ENCODE peak calls at places on chromosomes 4 and X, in nine cellular contexts. One of them, this sample, is unnamed.

GRCh38 chr4:70838972-70839536 is 636 bp downstream of the GRSF1 start:
- DNase-seq in heart right ventricle: peak; percentile 66
- DNase-seq in activated CD4-positive, CD25-positive, alpha-beta regulatory T cell: peak; percentile 49
- DNase-seq in dorsolateral prefrontal cortex: peak; percentile 65
- DNase-seq in AG04450: peak; percentile 7
- DNase-seq in adipocyte: peak; percentile 83
- DNase-seq in Kasumi-1: peak; percentile 67
- DNase-seq in activated B cell treated with CpG ODN at 0.5 μM for 24 hours: peak; percentile 52
- DNase-seq in ACHN: peak; percentile 39
- DNase-seq in this sample: peak; percentile 80

GRCh38 chr4:142345909-142346308 is 500.2 kb downstream of the INPP4B start:
- DNase-seq in adipocyte: no peak
- DNase-seq in AG04450: no peak
- DNase-seq in dorsolateral prefrontal cortex: no peak
- DNase-seq in ACHN: no peak
- DNase-seq in activated CD4-positive, CD25-positive, alpha-beta regulatory T cell: no peak
- DNase-seq in heart right ventricle: no peak
- DNase-seq in Kasumi-1: no peak
- DNase-seq in activated B cell treated with CpG ODN at 0.5 μM for 24 hours: no peak
- DNase-seq in this sample: no peak

GRCh38 chr4:8917868-8918783 is 46.5 kb upstream of the HMX1 start:
- DNase-seq in heart right ventricle: peak; percentile 58
- DNase-seq in ACHN: peak; percentile 43
- DNase-seq in adipocyte: peak; percentile 68
- DNase-seq in AG04450: no peak
- DNase-seq in activated CD4-positive, CD25-positive, alpha-beta regulatory T cell: peak; percentile 21
- DNase-seq in Kasumi-1: peak; percentile 51
- DNase-seq in activated B cell treated with CpG ODN at 0.5 μM for 24 hours: peak; percentile 57
- DNase-seq in dorsolateral prefrontal cortex: peak; percentile 65
- DNase-seq in this sample: peak; percentile 4

GRCh38 chr4:6907658-6908191 is 1.9 kb upstream of the TBC1D14 start:
- DNase-seq in adipocyte: peak; percentile 23
- DNase-seq in ACHN: peak; percentile 25
- DNase-seq in heart right ventricle: peak; percentile 39
- DNase-seq in Kasumi-1: no peak
- DNase-seq in dorsolateral prefrontal cortex: peak; percentile 51
- DNase-seq in AG04450: no peak
- DNase-seq in activated B cell treated with CpG ODN at 0.5 μM for 24 hours: no peak
- DNase-seq in activated CD4-positive, CD25-positive, alpha-beta regulatory T cell: no peak
- DNase-seq in this sample: peak; percentile 65

GRCh38 chrX:94831364-94831763 is 1157.4 kb downstream of the FAM133A start:
- DNase-seq in Kasumi-1: peak; percentile 32
- DNase-seq in adipocyte: peak; percentile 38
- DNase-seq in dorsolateral prefrontal cortex: no peak
- DNase-seq in heart right ventricle: no peak
- DNase-seq in activated CD4-positive, CD25-positive, alpha-beta regulatory T cell: no peak
- DNase-seq in AG04450: no peak
- DNase-seq in ACHN: peak; percentile 7
- DNase-seq in activated B cell treated with CpG ODN at 0.5 μM for 24 hours: no peak
- DNase-seq in this sample: peak; percentile 1

GRCh38 chr4:182240161-182241130 is 2.8 kb upstream of the TENM3 start:
- DNase-seq in dorsolateral prefrontal cortex: no peak
- DNase-seq in heart right ventricle: no peak
- DNase-seq in ACHN: peak; percentile 83
- DNase-seq in activated CD4-positive, CD25-positive, alpha-beta regulatory T cell: no peak
- DNase-seq in adipocyte: peak; percentile 63
- DNase-seq in AG04450: peak; percentile 65
- DNase-seq in Kasumi-1: no peak
- DNase-seq in activated B cell treated with CpG ODN at 0.5 μM for 24 hours: no peak
- DNase-seq in this sample: no peak

GRCh38 chr4:48877827-48878535 is 28.6 kb downstream of the OCIAD2 start:
- DNase-seq in heart right ventricle: no peak
- DNase-seq in dorsolateral prefrontal cortex: no peak
- DNase-seq in adipocyte: no peak
- DNase-seq in activated B cell treated with CpG ODN at 0.5 μM for 24 hours: no peak
- DNase-seq in AG04450: no peak
- DNase-seq in activated CD4-positive, CD25-positive, alpha-beta regulatory T cell: no peak
- DNase-seq in Kasumi-1: no peak
- DNase-seq in ACHN: no peak
- DNase-seq in this sample: no peak

GRCh38 chrX:2767631-2768455 is 16.0 kb downstream of the XG start:
- DNase-seq in adipocyte: peak; percentile 50
- DNase-seq in dorsolateral prefrontal cortex: no peak
- DNase-seq in AG04450: peak; percentile 4
- DNase-seq in Kasumi-1: no peak
- DNase-seq in heart right ventricle: peak; percentile 30
- DNase-seq in activated B cell treated with CpG ODN at 0.5 μM for 24 hours: no peak
- DNase-seq in activated CD4-positive, CD25-positive, alpha-beta regulatory T cell: no peak
- DNase-seq in ACHN: no peak
- DNase-seq in this sample: no peak

GRCh38 chr4:20254517-20255250 is 3.0 kb downstream of the SLIT2 start:
- DNase-seq in Kasumi-1: no peak
- DNase-seq in activated CD4-positive, CD25-positive, alpha-beta regulatory T cell: no peak
- DNase-seq in heart right ventricle: peak; percentile 18
- DNase-seq in activated B cell treated with CpG ODN at 0.5 μM for 24 hours: no peak
- DNase-seq in AG04450: no peak
- DNase-seq in dorsolateral prefrontal cortex: peak; percentile 24
- DNase-seq in ACHN: peak; percentile 52
- DNase-seq in adipocyte: peak; percentile 76
- DNase-seq in this sample: no peak

GRCh38 chr4:39528056-39528465 is 822 bp upstream of the UGDH start:
- DNase-seq in activated B cell treated with CpG ODN at 0.5 μM for 24 hours: no peak
- DNase-seq in activated CD4-positive, CD25-positive, alpha-beta regulatory T cell: no peak
- DNase-seq in Kasumi-1: no peak
- DNase-seq in AG04450: peak; percentile 49
- DNase-seq in adipocyte: peak; percentile 90
- DNase-seq in heart right ventricle: no peak
- DNase-seq in dorsolateral prefrontal cortex: no peak
- DNase-seq in ACHN: peak; percentile 79
- DNase-seq in this sample: peak; percentile 83

GRCh38 chr4:140790765-140791164 is 34.6 kb upstream of the TBC1D9 start:
- DNase-seq in dorsolateral prefrontal cortex: no peak
- DNase-seq in heart right ventricle: peak; percentile 20
- DNase-seq in adipocyte: peak; percentile 8
- DNase-seq in activated B cell treated with CpG ODN at 0.5 μM for 24 hours: peak; percentile 67
- DNase-seq in AG04450: no peak
- DNase-seq in ACHN: peak; percentile 45
- DNase-seq in Kasumi-1: peak; percentile 75
- DNase-seq in activated CD4-positive, CD25-positive, alpha-beta regulatory T cell: no peak
- DNase-seq in this sample: no peak

GRCh38 chrX:8870411-8870810 is 69.2 kb upstream of the FAM9A start:
- DNase-seq in activated CD4-positive, CD25-positive, alpha-beta regulatory T cell: no peak
- DNase-seq in AG04450: no peak
- DNase-seq in ACHN: no peak
- DNase-seq in adipocyte: peak; percentile 14
- DNase-seq in activated B cell treated with CpG ODN at 0.5 μM for 24 hours: no peak
- DNase-seq in heart right ventricle: no peak
- DNase-seq in Kasumi-1: no peak
- DNase-seq in dorsolateral prefrontal cortex: no peak
- DNase-seq in this sample: no peak

GRCh38 chr4:85672116-85672515 is 197.2 kb downstream of the ARHGAP24 start:
- DNase-seq in adipocyte: peak; percentile 23
- DNase-seq in AG04450: no peak
- DNase-seq in ACHN: no peak
- DNase-seq in activated B cell treated with CpG ODN at 0.5 μM for 24 hours: no peak
- DNase-seq in Kasumi-1: peak; percentile 28
- DNase-seq in heart right ventricle: no peak
- DNase-seq in activated CD4-positive, CD25-positive, alpha-beta regulatory T cell: no peak
- DNase-seq in dorsolateral prefrontal cortex: no peak
- DNase-seq in this sample: no peak

GRCh38 chrX:70289168-70289792 is 447 bp downstream of the PDZD11 start:
- DNase-seq in activated CD4-positive, CD25-positive, alpha-beta regulatory T cell: no peak
- DNase-seq in activated B cell treated with CpG ODN at 0.5 μM for 24 hours: no peak
- DNase-seq in heart right ventricle: no peak
- DNase-seq in AG04450: no peak
- DNase-seq in dorsolateral prefrontal cortex: no peak
- DNase-seq in adipocyte: no peak
- DNase-seq in Kasumi-1: no peak
- DNase-seq in ACHN: no peak
- DNase-seq in this sample: no peak

GRCh38 chrX:48458711-48459110 is 11.3 kb downstream of the SLC38A5 start:
- DNase-seq in adipocyte: no peak
- DNase-seq in Kasumi-1: no peak
- DNase-seq in ACHN: no peak
- DNase-seq in activated CD4-positive, CD25-positive, alpha-beta regulatory T cell: no peak
- DNase-seq in AG04450: no peak
- DNase-seq in heart right ventricle: peak; percentile 45
- DNase-seq in dorsolateral prefrontal cortex: no peak
- DNase-seq in activated B cell treated with CpG ODN at 0.5 μM for 24 hours: no peak
- DNase-seq in this sample: no peak

This sample was measured in NCI-H146.